ENCODE peak calls at places on chromosomes 6 and 20, in ten cellular contexts. E is nucleus accumbens; Z is left ventricle myocardium inferior; M is right atrium auricular region; D is non-pigmented ciliary epithelial cell; J is neuronal stem cell; X is activated naive CD8-positive, alpha-beta T cell treated with anti-CD3 and anti-CD28 coated beads, Interleukin-2, amount 50 U/mL, for 24 hours; N is HEK293T; R is WTC11; Y is Ammon's horn. L is an unnamed sample.

GRCh38 chr6:117506180-117506835 is 23.8 kb downstream of the DCBLD1 start:
- DNase-seq in E (no peak), Z (no peak), M (no peak), D (no peak), J (no peak), X (no peak), N (no peak), R (no peak), Y (no peak), L (peak)

GRCh38 chr6:77457720-77458349 is 5.5 kb downstream of the HTR1B start:
- DNase-seq in E (no peak), Z (peak), M (peak), D (peak), J (peak), X (peak), N (peak), R (peak), Y (peak), L (peak)

GRCh38 chr6:150409576-150410066 is 40.8 kb downstream of the IYD start:
- DNase-seq in E (no peak), Z (peak), M (peak), D (no peak), J (no peak), X (no peak), N (no peak), R (no peak), Y (peak), L (no peak)

GRCh38 chr6:15948930-15949900 is 179.7 kb upstream of the MYLIP start:
- DNase-seq in E (no peak), Z (no peak), M (no peak), D (no peak), J (no peak), X (no peak), N (peak), R (no peak), Y (no peak), L (no peak)

GRCh38 chr6:44138717-44139350 is 11.5 kb downstream of the TMEM63B start:
- DNase-seq in E (no peak), Z (no peak), M (no peak), D (no peak), J (no peak), X (no peak), N (no peak), R (no peak), Y (no peak), L (no peak)

GRCh38 chr6:10411915-10412164 is 3.0 kb downstream of the TFAP2A start:
- DNase-seq in E (no peak), Z (no peak), M (no peak), D (no peak), J (no peak), X (no peak), N (no peak), R (no peak), Y (no peak), L (no peak)

GRCh38 chr20:45359069-45359405 is 3.9 kb upstream of the SYS1 start:
- DNase-seq in E (no peak), Z (peak), M (peak), D (no peak), J (no peak), X (no peak), N (no peak), R (no peak), Y (no peak), L (no peak)

GRCh38 chr6:84411060-84411629 is 183.7 kb upstream of the CEP162 start:
- DNase-seq in E (no peak), Z (no peak), M (no peak), D (peak), J (no peak), X (no peak), N (no peak), R (no peak), Y (no peak), L (peak)

GRCh38 chr6:155832596-155832995 is 377.0 kb upstream of the NOX3 start:
- DNase-seq in E (no peak), Z (no peak), M (no peak), D (peak), J (no peak), X (no peak), N (no peak), R (no peak), Y (no peak), L (no peak)

GRCh38 chr20:57513199-57513598 is 11.7 kb downstream of the CTCFL start:
- DNase-seq in E (no peak), Z (no peak), M (no peak), D (no peak), J (no peak), X (no peak), N (no peak), R (no peak), Y (no peak), L (no peak)

GRCh38 chr6:83220121-83220520 is 27.0 kb downstream of the RWDD2A start:
- DNase-seq in E (no peak), Z (no peak), M (no peak), D (no peak), J (no peak), X (no peak), N (no peak), R (no peak), Y (no peak), L (no peak)

GRCh38 chr20:49594929-49595311 is 27.0 kb upstream of the PTGIS start:
- DNase-seq in E (no peak), Z (no peak), M (no peak), D (no peak), J (no peak), X (peak), N (no peak), R (no peak), Y (no peak), L (no peak)

GRCh38 chr6:48032156-48032555 is 78.8 kb downstream of the PTCHD4 start:
- DNase-seq in E (no peak), Z (no peak), M (no peak), D (peak), J (no peak), X (no peak), N (no peak), R (no peak), Y (no peak), L (peak)

GRCh38 chr6:134288538-134289203 is 29.2 kb downstream of the SGK1 start:
- DNase-seq in E (no peak), Z (no peak), M (no peak), D (peak), J (no peak), X (no peak), N (no peak), R (no peak), Y (no peak), L (peak)

GRCh38 chr6:25481267-25481666 is 170.7 kb upstream of the SCGN start:
- DNase-seq in E (no peak), Z (no peak), M (no peak), D (no peak), J (no peak), X (no peak), N (no peak), R (no peak), Y (no peak), L (no peak)

GRCh38 chr6:83511901-83512681 is at the start of gene PRSS35:
- DNase-seq in E (no peak), Z (peak), M (peak), D (no peak), J (peak), X (peak), N (peak), R (peak), Y (peak), L (peak)